ENCODE peak calls at places on chromosomes 6 and 20, in nine cellular contexts. One of them, this sample, is unnamed.

GRCh38 chr6:25301358-25301757 is 22.2 kb downstream of the CARMIL1 start:
- DNase-seq in fibroblast of pulmonary artery: no peak
- DNase-seq in natural killer cell treated with Interleukin-12 subunit alpha and Interleukin-12 subunit beta and Interleukin-15 and Interleukin-18, amount 100 ng/mL, for 72 hours: no peak
- DNase-seq in stimulated activated CD4-positive, alpha-beta T cell treated with anti-CD3 and anti-CD28 coated beads, TNF-alpha, amount 100 ng/mL, for 48 hours: no peak
- DNase-seq in A549: no peak
- DNase-seq in AML-193: peak
- DNase-seq in D721Med: no peak
- DNase-seq in H54: no peak
- DNase-seq in choroid plexus epithelial cell: no peak
- DNase-seq in this sample: no peak

GRCh38 chr6:158715330-158716311 is 65.8 kb downstream of the SYTL3 start:
- DNase-seq in H54: no peak
- DNase-seq in stimulated activated CD4-positive, alpha-beta T cell treated with anti-CD3 and anti-CD28 coated beads, TNF-alpha, amount 100 ng/mL, for 48 hours: no peak
- DNase-seq in choroid plexus epithelial cell: no peak
- DNase-seq in fibroblast of pulmonary artery: no peak
- DNase-seq in A549: no peak
- DNase-seq in natural killer cell treated with Interleukin-12 subunit alpha and Interleukin-12 subunit beta and Interleukin-15 and Interleukin-18, amount 100 ng/mL, for 72 hours: no peak
- DNase-seq in D721Med: no peak
- DNase-seq in AML-193: peak
- DNase-seq in this sample: no peak

GRCh38 chr6:36309900-36310299 is 26.8 kb downstream of the BNIP5 start:
- DNase-seq in D721Med: no peak
- DNase-seq in A549: no peak
- DNase-seq in natural killer cell treated with Interleukin-12 subunit alpha and Interleukin-12 subunit beta and Interleukin-15 and Interleukin-18, amount 100 ng/mL, for 72 hours: no peak
- DNase-seq in choroid plexus epithelial cell: no peak
- DNase-seq in fibroblast of pulmonary artery: no peak
- DNase-seq in H54: no peak
- DNase-seq in stimulated activated CD4-positive, alpha-beta T cell treated with anti-CD3 and anti-CD28 coated beads, TNF-alpha, amount 100 ng/mL, for 48 hours: no peak
- DNase-seq in AML-193: no peak
- DNase-seq in this sample: no peak

GRCh38 chr6:44041461-44042260 is 85.6 kb downstream of the MRPL14 start:
- DNase-seq in D721Med: no peak
- DNase-seq in AML-193: no peak
- DNase-seq in H54: peak
- DNase-seq in A549: peak
- DNase-seq in stimulated activated CD4-positive, alpha-beta T cell treated with anti-CD3 and anti-CD28 coated beads, TNF-alpha, amount 100 ng/mL, for 48 hours: no peak
- DNase-seq in fibroblast of pulmonary artery: peak
- DNase-seq in choroid plexus epithelial cell: peak
- DNase-seq in natural killer cell treated with Interleukin-12 subunit alpha and Interleukin-12 subunit beta and Interleukin-15 and Interleukin-18, amount 100 ng/mL, for 72 hours: peak
- DNase-seq in this sample: no peak

GRCh38 chr20:43837856-43838702 is 76.6 kb upstream of the TOX2 start:
- DNase-seq in natural killer cell treated with Interleukin-12 subunit alpha and Interleukin-12 subunit beta and Interleukin-15 and Interleukin-18, amount 100 ng/mL, for 72 hours: no peak
- DNase-seq in H54: no peak
- DNase-seq in AML-193: no peak
- DNase-seq in D721Med: no peak
- DNase-seq in choroid plexus epithelial cell: no peak
- DNase-seq in fibroblast of pulmonary artery: no peak
- DNase-seq in A549: no peak
- DNase-seq in stimulated activated CD4-positive, alpha-beta T cell treated with anti-CD3 and anti-CD28 coated beads, TNF-alpha, amount 100 ng/mL, for 48 hours: no peak
- DNase-seq in this sample: no peak

GRCh38 chr6:158411998-158412397 is 99.7 kb downstream of the TULP4 start:
- DNase-seq in H54: no peak
- DNase-seq in D721Med: no peak
- DNase-seq in A549: no peak
- DNase-seq in AML-193: no peak
- DNase-seq in natural killer cell treated with Interleukin-12 subunit alpha and Interleukin-12 subunit beta and Interleukin-15 and Interleukin-18, amount 100 ng/mL, for 72 hours: no peak
- DNase-seq in fibroblast of pulmonary artery: no peak
- DNase-seq in choroid plexus epithelial cell: no peak
- DNase-seq in stimulated activated CD4-positive, alpha-beta T cell treated with anti-CD3 and anti-CD28 coated beads, TNF-alpha, amount 100 ng/mL, for 48 hours: no peak
- DNase-seq in this sample: no peak

GRCh38 chr20:24378651-24379050 is 90.8 kb upstream of the SYNDIG1 start:
- DNase-seq in choroid plexus epithelial cell: no peak
- DNase-seq in H54: no peak
- DNase-seq in D721Med: no peak
- DNase-seq in AML-193: no peak
- DNase-seq in natural killer cell treated with Interleukin-12 subunit alpha and Interleukin-12 subunit beta and Interleukin-15 and Interleukin-18, amount 100 ng/mL, for 72 hours: no peak
- DNase-seq in fibroblast of pulmonary artery: no peak
- DNase-seq in A549: no peak
- DNase-seq in stimulated activated CD4-positive, alpha-beta T cell treated with anti-CD3 and anti-CD28 coated beads, TNF-alpha, amount 100 ng/mL, for 48 hours: no peak
- DNase-seq in this sample: no peak

GRCh38 chr6:73521351-73522254 is 771 bp upstream of the EEF1A1 start:
- DNase-seq in H54: no peak
- DNase-seq in choroid plexus epithelial cell: peak
- DNase-seq in natural killer cell treated with Interleukin-12 subunit alpha and Interleukin-12 subunit beta and Interleukin-15 and Interleukin-18, amount 100 ng/mL, for 72 hours: peak
- DNase-seq in A549: peak
- DNase-seq in stimulated activated CD4-positive, alpha-beta T cell treated with anti-CD3 and anti-CD28 coated beads, TNF-alpha, amount 100 ng/mL, for 48 hours: peak
- DNase-seq in fibroblast of pulmonary artery: peak
- DNase-seq in D721Med: no peak
- DNase-seq in AML-193: peak
- DNase-seq in this sample: peak

GRCh38 chr20:53210931-53211330 is 238.8 kb downstream of the TSHZ2 start:
- DNase-seq in D721Med: no peak
- DNase-seq in natural killer cell treated with Interleukin-12 subunit alpha and Interleukin-12 subunit beta and Interleukin-15 and Interleukin-18, amount 100 ng/mL, for 72 hours: no peak
- DNase-seq in AML-193: no peak
- DNase-seq in stimulated activated CD4-positive, alpha-beta T cell treated with anti-CD3 and anti-CD28 coated beads, TNF-alpha, amount 100 ng/mL, for 48 hours: no peak
- DNase-seq in fibroblast of pulmonary artery: no peak
- DNase-seq in choroid plexus epithelial cell: no peak
- DNase-seq in H54: no peak
- DNase-seq in A549: no peak
- DNase-seq in this sample: no peak

GRCh38 chr6:132354517-132355167 is 46.6 kb downstream of the MOXD1 start:
- DNase-seq in A549: no peak
- DNase-seq in choroid plexus epithelial cell: peak
- DNase-seq in natural killer cell treated with Interleukin-12 subunit alpha and Interleukin-12 subunit beta and Interleukin-15 and Interleukin-18, amount 100 ng/mL, for 72 hours: peak
- DNase-seq in D721Med: no peak
- DNase-seq in AML-193: no peak
- DNase-seq in H54: no peak
- DNase-seq in stimulated activated CD4-positive, alpha-beta T cell treated with anti-CD3 and anti-CD28 coated beads, TNF-alpha, amount 100 ng/mL, for 48 hours: no peak
- DNase-seq in fibroblast of pulmonary artery: peak
- DNase-seq in this sample: no peak

GRCh38 chr20:38131588-38132121 is 33.4 kb downstream of the TGM2 start:
- DNase-seq in D721Med: no peak
- DNase-seq in AML-193: no peak
- DNase-seq in fibroblast of pulmonary artery: no peak
- DNase-seq in choroid plexus epithelial cell: no peak
- DNase-seq in A549: no peak
- DNase-seq in natural killer cell treated with Interleukin-12 subunit alpha and Interleukin-12 subunit beta and Interleukin-15 and Interleukin-18, amount 100 ng/mL, for 72 hours: peak
- DNase-seq in stimulated activated CD4-positive, alpha-beta T cell treated with anti-CD3 and anti-CD28 coated beads, TNF-alpha, amount 100 ng/mL, for 48 hours: no peak
- DNase-seq in H54: no peak
- DNase-seq in this sample: no peak

GRCh38 chr20:60104980-60105379 is 146.8 kb downstream of the CDH26 start:
- DNase-seq in AML-193: peak
- DNase-seq in fibroblast of pulmonary artery: no peak
- DNase-seq in H54: no peak
- DNase-seq in natural killer cell treated with Interleukin-12 subunit alpha and Interleukin-12 subunit beta and Interleukin-15 and Interleukin-18, amount 100 ng/mL, for 72 hours: no peak
- DNase-seq in choroid plexus epithelial cell: no peak
- DNase-seq in stimulated activated CD4-positive, alpha-beta T cell treated with anti-CD3 and anti-CD28 coated beads, TNF-alpha, amount 100 ng/mL, for 48 hours: no peak
- DNase-seq in A549: no peak
- DNase-seq in D721Med: no peak
- DNase-seq in this sample: no peak

GRCh38 chr6:35736293-35736894 is 438 bp upstream of the ARMC12 start:
- DNase-seq in fibroblast of pulmonary artery: peak
- DNase-seq in AML-193: peak
- DNase-seq in H54: peak
- DNase-seq in natural killer cell treated with Interleukin-12 subunit alpha and Interleukin-12 subunit beta and Interleukin-15 and Interleukin-18, amount 100 ng/mL, for 72 hours: peak
- DNase-seq in choroid plexus epithelial cell: peak
- DNase-seq in stimulated activated CD4-positive, alpha-beta T cell treated with anti-CD3 and anti-CD28 coated beads, TNF-alpha, amount 100 ng/mL, for 48 hours: no peak
- DNase-seq in A549: peak
- DNase-seq in D721Med: peak
- DNase-seq in this sample: peak

GRCh38 chr20:1674990-1675389 is 17.4 kb upstream of the SIRPG start:
- DNase-seq in AML-193: no peak
- DNase-seq in natural killer cell treated with Interleukin-12 subunit alpha and Interleukin-12 subunit beta and Interleukin-15 and Interleukin-18, amount 100 ng/mL, for 72 hours: no peak
- DNase-seq in H54: no peak
- DNase-seq in A549: no peak
- DNase-seq in D721Med: no peak
- DNase-seq in choroid plexus epithelial cell: no peak
- DNase-seq in fibroblast of pulmonary artery: no peak
- DNase-seq in stimulated activated CD4-positive, alpha-beta T cell treated with anti-CD3 and anti-CD28 coated beads, TNF-alpha, amount 100 ng/mL, for 48 hours: no peak
- DNase-seq in this sample: no peak

GRCh38 chr20:19943021-19943659 is 74.0 kb upstream of the NAA20 start:
- DNase-seq in natural killer cell treated with Interleukin-12 subunit alpha and Interleukin-12 subunit beta and Interleukin-15 and Interleukin-18, amount 100 ng/mL, for 72 hours: no peak
- DNase-seq in A549: no peak
- DNase-seq in AML-193: peak
- DNase-seq in choroid plexus epithelial cell: no peak
- DNase-seq in fibroblast of pulmonary artery: no peak
- DNase-seq in H54: no peak
- DNase-seq in D721Med: no peak
- DNase-seq in stimulated activated CD4-positive, alpha-beta T cell treated with anti-CD3 and anti-CD28 coated beads, TNF-alpha, amount 100 ng/mL, for 48 hours: no peak
- DNase-seq in this sample: no peak

GRCh38 chr6:57434944-57435343 is 117.5 kb downstream of the PRIM2 start:
- DNase-seq in AML-193: no peak
- DNase-seq in choroid plexus epithelial cell: no peak
- DNase-seq in D721Med: no peak
- DNase-seq in fibroblast of pulmonary artery: no peak
- DNase-seq in A549: no peak
- DNase-seq in H54: no peak
- DNase-seq in natural killer cell treated with Interleukin-12 subunit alpha and Interleukin-12 subunit beta and Interleukin-15 and Interleukin-18, amount 100 ng/mL, for 72 hours: no peak
- DNase-seq in stimulated activated CD4-positive, alpha-beta T cell treated with anti-CD3 and anti-CD28 coated beads, TNF-alpha, amount 100 ng/mL, for 48 hours: no peak
- DNase-seq in this sample: no peak

GRCh38 chr6:33927551-33927950 is 123.7 kb upstream of the MLN start:
- DNase-seq in natural killer cell treated with Interleukin-12 subunit alpha and Interleukin-12 subunit beta and Interleukin-15 and Interleukin-18, amount 100 ng/mL, for 72 hours: no peak
- DNase-seq in D721Med: no peak
- DNase-seq in H54: peak
- DNase-seq in stimulated activated CD4-positive, alpha-beta T cell treated with anti-CD3 and anti-CD28 coated beads, TNF-alpha, amount 100 ng/mL, for 48 hours: no peak
- DNase-seq in choroid plexus epithelial cell: peak
- DNase-seq in fibroblast of pulmonary artery: no peak
- DNase-seq in AML-193: no peak
- DNase-seq in A549: no peak
- DNase-seq in this sample: no peak

GRCh38 chr6:41644297-41644879 is 6.1 kb downstream of the MDFI start:
- DNase-seq in stimulated activated CD4-positive, alpha-beta T cell treated with anti-CD3 and anti-CD28 coated beads, TNF-alpha, amount 100 ng/mL, for 48 hours: no peak
- DNase-seq in natural killer cell treated with Interleukin-12 subunit alpha and Interleukin-12 subunit beta and Interleukin-15 and Interleukin-18, amount 100 ng/mL, for 72 hours: no peak
- DNase-seq in choroid plexus epithelial cell: no peak
- DNase-seq in D721Med: peak
- DNase-seq in AML-193: no peak
- DNase-seq in A549: no peak
- DNase-seq in fibroblast of pulmonary artery: no peak
- DNase-seq in H54: no peak
- DNase-seq in this sample: no peak

GRCh38 chr20:22471156-22471836 is 113.1 kb downstream of the FOXA2 start:
- DNase-seq in D721Med: no peak
- DNase-seq in natural killer cell treated with Interleukin-12 subunit alpha and Interleukin-12 subunit beta and Interleukin-15 and Interleukin-18, amount 100 ng/mL, for 72 hours: no peak
- DNase-seq in fibroblast of pulmonary artery: no peak
- DNase-seq in H54: no peak
- DNase-seq in AML-193: no peak
- DNase-seq in A549: peak
- DNase-seq in choroid plexus epithelial cell: no peak
- DNase-seq in stimulated activated CD4-positive, alpha-beta T cell treated with anti-CD3 and anti-CD28 coated beads, TNF-alpha, amount 100 ng/mL, for 48 hours: no peak
- DNase-seq in this sample: no peak

GRCh38 chr20:63178889-63179751 is 36.8 kb downstream of the YTHDF1 start:
- DNase-seq in choroid plexus epithelial cell: peak
- DNase-seq in H54: peak
- DNase-seq in fibroblast of pulmonary artery: no peak
- DNase-seq in AML-193: peak
- DNase-seq in D721Med: peak
- DNase-seq in A549: no peak
- DNase-seq in stimulated activated CD4-positive, alpha-beta T cell treated with anti-CD3 and anti-CD28 coated beads, TNF-alpha, amount 100 ng/mL, for 48 hours: peak
- DNase-seq in natural killer cell treated with Interleukin-12 subunit alpha and Interleukin-12 subunit beta and Interleukin-15 and Interleukin-18, amount 100 ng/mL, for 72 hours: peak
- DNase-seq in this sample: peak

GRCh38 chr6:157080986-157081391 is 242.3 kb downstream of the TMEM242 start:
- DNase-seq in choroid plexus epithelial cell: no peak
- DNase-seq in AML-193: no peak
- DNase-seq in D721Med: no peak
- DNase-seq in fibroblast of pulmonary artery: no peak
- DNase-seq in H54: no peak
- DNase-seq in natural killer cell treated with Interleukin-12 subunit alpha and Interleukin-12 subunit beta and Interleukin-15 and Interleukin-18, amount 100 ng/mL, for 72 hours: no peak
- DNase-seq in stimulated activated CD4-positive, alpha-beta T cell treated with anti-CD3 and anti-CD28 coated beads, TNF-alpha, amount 100 ng/mL, for 48 hours: no peak
- DNase-seq in A549: no peak
- DNase-seq in this sample: no peak

GRCh38 chr6:153092082-153093013 is 38.7 kb downstream of the RGS17 start:
- DNase-seq in A549: no peak
- DNase-seq in natural killer cell treated with Interleukin-12 subunit alpha and Interleukin-12 subunit beta and Interleukin-15 and Interleukin-18, amount 100 ng/mL, for 72 hours: no peak
- DNase-seq in choroid plexus epithelial cell: peak
- DNase-seq in D721Med: no peak
- DNase-seq in stimulated activated CD4-positive, alpha-beta T cell treated with anti-CD3 and anti-CD28 coated beads, TNF-alpha, amount 100 ng/mL, for 48 hours: no peak
- DNase-seq in H54: no peak
- DNase-seq in fibroblast of pulmonary artery: peak
- DNase-seq in AML-193: no peak
- DNase-seq in this sample: no peak

GRCh38 chr6:159759645-159760044 is 2.2 kb upstream of the ACAT2 start:
- DNase-seq in AML-193: no peak
- DNase-seq in H54: no peak
- DNase-seq in A549: no peak
- DNase-seq in choroid plexus epithelial cell: no peak
- DNase-seq in D721Med: no peak
- DNase-seq in fibroblast of pulmonary artery: no peak
- DNase-seq in stimulated activated CD4-positive, alpha-beta T cell treated with anti-CD3 and anti-CD28 coated beads, TNF-alpha, amount 100 ng/mL, for 48 hours: no peak
- DNase-seq in natural killer cell treated with Interleukin-12 subunit alpha and Interleukin-12 subunit beta and Interleukin-15 and Interleukin-18, amount 100 ng/mL, for 72 hours: no peak
- DNase-seq in this sample: no peak

GRCh38 chr6:126539022-126539421 is 199.1 kb downstream of the CENPW start:
- DNase-seq in A549: peak
- DNase-seq in AML-193: no peak
- DNase-seq in stimulated activated CD4-positive, alpha-beta T cell treated with anti-CD3 and anti-CD28 coated beads, TNF-alpha, amount 100 ng/mL, for 48 hours: no peak
- DNase-seq in H54: peak
- DNase-seq in choroid plexus epithelial cell: peak
- DNase-seq in natural killer cell treated with Interleukin-12 subunit alpha and Interleukin-12 subunit beta and Interleukin-15 and Interleukin-18, amount 100 ng/mL, for 72 hours: no peak
- DNase-seq in D721Med: no peak
- DNase-seq in fibroblast of pulmonary artery: peak
- DNase-seq in this sample: no peak

GRCh38 chr6:116971959-116972358 is 94.9 kb downstream of the RFX6 start:
- DNase-seq in choroid plexus epithelial cell: peak
- DNase-seq in fibroblast of pulmonary artery: peak
- DNase-seq in H54: no peak
- DNase-seq in natural killer cell treated with Interleukin-12 subunit alpha and Interleukin-12 subunit beta and Interleukin-15 and Interleukin-18, amount 100 ng/mL, for 72 hours: no peak
- DNase-seq in AML-193: peak
- DNase-seq in D721Med: no peak
- DNase-seq in A549: peak
- DNase-seq in stimulated activated CD4-positive, alpha-beta T cell treated with anti-CD3 and anti-CD28 coated beads, TNF-alpha, amount 100 ng/mL, for 48 hours: no peak
- DNase-seq in this sample: no peak

This sample was measured in progenitor cell of endocrine pancreas.